ENCODE peak calls at places on chromosomes 5 and 9, in ten cellular contexts. R is GM12865; H is head of caudate nucleus; W is lower lobe of right lung; L is activated CD8-positive, alpha-beta T cell treated with anti-CD3 and anti-CD28 coated beads for 36 hours; F is EL; T is NCI-H1436 treated with DMSO at 0.1 percent for 48 hours; G is SW 1271; Q is GM18507; J is activated naive CD4-positive, alpha-beta T cell treated with anti-CD3 and anti-CD28 coated beads, Interleukin-2, amount 10 ng/mL, durations not matched to agents 7 days and 5 days. V is an unnamed sample.

GRCh38 chr9:119370816-119371215 is 1.6 kb upstream of the BRINP1 start:
- DNase-seq in L (peak), Q (no peak), T (no peak), R (peak), W (no peak), H (peak), J (peak), G (peak), F (peak), V (peak)

GRCh38 chr9:109428854-109429253 is 69.3 kb downstream of the PTPN3 start:
- DNase-seq in W (no peak), G (no peak), L (no peak), J (no peak), T (no peak), H (no peak), R (no peak), Q (no peak), F (no peak), V (no peak)

GRCh38 chr9:72362118-72362531 is 2.9 kb downstream of the ZFAND5 start:
- DNase-seq in L (no peak), G (peak), T (no peak), J (no peak), W (no peak), F (no peak), R (no peak), H (no peak), Q (no peak), V (no peak)

GRCh38 chr5:124718376-124718775 is 28.1 kb downstream of the ZNF608 start:
- DNase-seq in W (no peak), G (no peak), F (no peak), T (no peak), R (no peak), Q (no peak), L (no peak), H (no peak), J (no peak), V (no peak)

GRCh38 chr9:79060726-79061125 is 511.0 kb upstream of the TLE4 start:
- DNase-seq in G (no peak), Q (no peak), L (no peak), R (no peak), F (peak), H (no peak), T (no peak), J (no peak), W (no peak), V (no peak)

GRCh38 chr5:146878471-146879172 is at the start of gene PPP2R2B:
- DNase-seq in J (peak), L (peak), Q (no peak), W (peak), H (peak), R (no peak), G (peak), T (no peak), F (peak), V (no peak)

GRCh38 chr9:95067888-95068287 is 249.6 kb downstream of the FANCC start:
- DNase-seq in J (no peak), H (no peak), W (no peak), G (no peak), R (no peak), F (no peak), Q (no peak), L (no peak), T (no peak), V (no peak)

GRCh38 chr9:125190371-125190801 is 783 bp upstream of the PPP6C start:
- DNase-seq in F (no peak), H (no peak), L (peak), G (no peak), J (peak), T (no peak), Q (no peak), R (peak), W (no peak), V (no peak)

GRCh38 chr9:137168907-137169763 is 716 bp downstream of the LRRC26 start:
- DNase-seq in J (peak), T (no peak), G (peak), L (no peak), H (no peak), F (peak), Q (peak), W (no peak), R (peak), V (peak)

GRCh38 chr5:38576971-38577684 is 20.7 kb upstream of the LIFR start:
- DNase-seq in T (no peak), L (no peak), G (no peak), J (no peak), H (no peak), R (no peak), W (no peak), F (no peak), Q (no peak), V (no peak)

GRCh38 chr9:137516144-137516917 is 33.9 kb downstream of the PNPLA7 start:
- DNase-seq in J (no peak), H (no peak), L (no peak), F (no peak), R (no peak), T (no peak), Q (no peak), G (no peak), W (no peak), V (no peak)

GRCh38 chr5:147645172-147645571 is 135.3 kb upstream of the DPYSL3 start:
- DNase-seq in T (no peak), J (no peak), G (no peak), F (no peak), Q (no peak), R (no peak), L (no peak), H (no peak), W (no peak), V (no peak)

GRCh38 chr9:24614070-24614469 is 68.4 kb upstream of the IZUMO3 start:
- DNase-seq in F (no peak), R (no peak), W (no peak), Q (no peak), L (no peak), G (no peak), H (no peak), J (no peak), T (no peak), V (no peak)

GRCh38 chr5:142399899-142400298 is 75.1 kb upstream of the SPRY4 start:
- DNase-seq in R (no peak), Q (no peak), L (no peak), J (no peak), W (no peak), H (no peak), T (no peak), G (no peak), F (no peak), V (no peak)

GRCh38 chr5:72470817-72471216 is 36.4 kb downstream of the ZNF366 start:
- DNase-seq in G (no peak), T (no peak), Q (no peak), J (no peak), W (no peak), R (no peak), F (peak), H (no peak), L (no peak), V (no peak)

GRCh38 chr5:128111818-128112448 is 28.4 kb downstream of the SLC12A2 start:
- DNase-seq in R (no peak), G (no peak), Q (no peak), L (no peak), F (peak), W (no peak), T (no peak), J (no peak), H (no peak), V (no peak)

GRCh38 chr9:98099346-98099745 is 19.7 kb downstream of the TRIM14 start:
- DNase-seq in T (no peak), G (no peak), W (no peak), H (no peak), R (no peak), J (no peak), Q (no peak), F (no peak), L (no peak), V (no peak)

GRCh38 chr5:39231705-39232525 is 12.6 kb upstream of the FYB1 start:
- DNase-seq in R (peak), L (peak), W (no peak), Q (no peak), H (no peak), G (peak), J (no peak), F (peak), T (no peak), V (no peak)

GRCh38 chr5:159657298-159657697 is 259.0 kb upstream of the ADRA1B start:
- DNase-seq in L (no peak), T (no peak), H (no peak), R (no peak), G (no peak), F (no peak), W (no peak), J (no peak), Q (no peak), V (no peak)

GRCh38 chr5:132237141-132237540 is 9.5 kb upstream of the P4HA2 start:
- DNase-seq in F (no peak), T (no peak), G (no peak), W (no peak), H (no peak), L (no peak), J (no peak), Q (no peak), R (no peak), V (no peak)

GRCh38 chr9:115777610-115778009 is 376.0 kb upstream of the PAPPA start:
- DNase-seq in L (no peak), F (no peak), Q (no peak), W (no peak), T (no peak), J (no peak), G (no peak), H (no peak), R (no peak), V (no peak)

GRCh38 chr9:108478431-108478837 is 377.4 kb downstream of the ACTL7B start:
- DNase-seq in R (peak), L (no peak), T (no peak), H (no peak), Q (no peak), G (peak), F (peak), W (no peak), J (no peak), V (no peak)

GRCh38 chr9:12718482-12719026 is 25.4 kb downstream of the TYRP1 start:
- DNase-seq in T (no peak), F (peak), H (no peak), G (no peak), W (no peak), R (no peak), L (no peak), Q (no peak), J (no peak), V (no peak)

GRCh38 chr5:137073192-137073591 is 425.9 kb downstream of the SPOCK1 start:
- DNase-seq in L (no peak), T (no peak), Q (no peak), J (no peak), G (no peak), H (no peak), W (no peak), R (no peak), F (peak), V (no peak)

GRCh38 chr5:154313360-154314017 is 123.0 kb downstream of the GALNT10 start:
- DNase-seq in Q (no peak), H (no peak), G (no peak), L (no peak), F (no peak), R (peak), J (no peak), W (no peak), T (no peak), V (no peak)

GRCh38 chr5:125549322-125549871 is 803.0 kb upstream of the ZNF608 start:
- DNase-seq in R (no peak), G (no peak), T (no peak), L (no peak), F (no peak), W (no peak), J (no peak), H (no peak), Q (no peak), V (no peak)